ENCODE peak calls at places on chromosome 1, in six cellular contexts. W is A549, S is HCT116, P is H1, B is HepG2, G is GM12878. T is an unnamed sample.

GRCh38 chr1:220784751-220785150 is 2.0 kb upstream of the MTARC1 start:
- DNase-seq in W (no peak), S (no peak), P (no peak), B (no peak), G (no peak), T (no peak)

GRCh38 chr1:180181048-180181447 is 26.4 kb downstream of the QSOX1 start:
- DNase-seq in W (no peak), S (no peak), P (no peak), B (no peak), G (no peak), T (no peak)

GRCh38 chr1:201088395-201088794 is 23.8 kb downstream of the CACNA1S start:
- DNase-seq in W (no peak), S (no peak), P (no peak), B (no peak), G (no peak), T (no peak)

GRCh38 chr1:56758135-56758534 is 61.1 kb downstream of the FYB2 start:
- DNase-seq in W (no peak), S (peak), P (peak), B (peak), G (no peak), T (no peak)

GRCh38 chr1:192609110-192610079 is 26.6 kb upstream of the RGS13 start:
- DNase-seq in W (no peak), S (no peak), P (no peak), B (no peak), G (peak), T (no peak)

GRCh38 chr1:219555802-219556201 is 57.1 kb downstream of the ZC3H11B start:
- DNase-seq in W (peak), S (no peak), P (no peak), B (no peak), G (no peak), T (peak)

GRCh38 chr1:206472454-206472853 is 2.2 kb downstream of the IKBKE start:
- DNase-seq in W (no peak), S (no peak), P (no peak), B (peak), G (no peak), T (peak)

GRCh38 chr1:2906105-2906504 is 104.6 kb upstream of the TTC34 start:
- DNase-seq in W (no peak), S (no peak), P (no peak), B (no peak), G (no peak), T (no peak)

GRCh38 chr1:62325696-62326095 is 6.5 kb upstream of the KANK4 start:
- DNase-seq in W (no peak), S (no peak), P (no peak), B (peak), G (no peak), T (no peak)

GRCh38 chr1:37461698-37462436 is 12.5 kb upstream of the ZC3H12A start:
- DNase-seq in W (no peak), S (no peak), P (no peak), B (peak), G (no peak), T (no peak)

GRCh38 chr1:66954208-66954607 is 29.4 kb downstream of the MIER1 start:
- DNase-seq in W (no peak), S (no peak), P (no peak), B (no peak), G (no peak), T (no peak)

GRCh38 chr1:150887018-150887417 is at the start of gene CTXND2:
- DNase-seq in W (no peak), S (no peak), P (no peak), B (no peak), G (no peak), T (peak)

GRCh38 chr1:51445346-51446090 is 73.5 kb downstream of the EPS15 start:
- DNase-seq in W (no peak), S (no peak), P (no peak), B (no peak), G (no peak), T (peak)

GRCh38 chr1:156428772-156429288 is 59.8 kb downstream of the RHBG start:
- DNase-seq in W (no peak), S (no peak), P (no peak), B (no peak), G (no peak), T (no peak)

GRCh38 chr1:23566304-23566703 is 7.0 kb upstream of the ID3 start:
- DNase-seq in W (no peak), S (no peak), P (no peak), B (no peak), G (no peak), T (no peak)

GRCh38 chr1:111669268-111669667 is 49.7 kb downstream of the RAP1A start:
- DNase-seq in W (no peak), S (no peak), P (no peak), B (no peak), G (no peak), T (peak)

GRCh38 chr1:226133504-226134123 is 52.9 kb downstream of the ACBD3 start:
- DNase-seq in W (no peak), S (no peak), P (no peak), B (no peak), G (no peak), T (no peak)

GRCh38 chr1:1630191-1630964 is 1.6 kb upstream of the MMP23B start:
- DNase-seq in W (no peak), S (no peak), P (peak), B (no peak), G (peak), T (no peak)

GRCh38 chr1:246270236-246270635 is 236.8 kb downstream of the SMYD3 start:
- DNase-seq in W (no peak), S (no peak), P (no peak), B (no peak), G (no peak), T (no peak)

GRCh38 chr1:199821029-199821779 is 206.3 kb upstream of the NR5A2 start:
- DNase-seq in W (no peak), S (no peak), P (no peak), B (no peak), G (no peak), T (no peak)

GRCh38 chr1:51192213-51192843 is 43.7 kb upstream of the RNF11 start:
- DNase-seq in W (peak), S (peak), P (peak), B (peak), G (no peak), T (peak)

GRCh38 chr1:161676958-161677689 is 14.2 kb downstream of the FCGR2B start:
- DNase-seq in W (no peak), S (no peak), P (no peak), B (peak), G (no peak), T (no peak)

GRCh38 chr1:58898739-58899580 is 115.1 kb upstream of the JUN start:
- DNase-seq in W (no peak), S (no peak), P (no peak), B (peak), G (no peak), T (peak)

GRCh38 chr1:6166221-6166620 is 13.9 kb downstream of the CHD5 start:
- DNase-seq in W (no peak), S (no peak), P (no peak), B (no peak), G (no peak), T (no peak)

GRCh38 chr1:197222025-197222685 is 45.9 kb upstream of the CRB1 start:
- DNase-seq in W (no peak), S (no peak), P (no peak), B (no peak), G (no peak), T (no peak)

GRCh38 chr1:14255231-14255630 is 343.3 kb upstream of the KAZN start:
- DNase-seq in W (no peak), S (no peak), P (no peak), B (no peak), G (no peak), T (no peak)

GRCh38 chr1:205247130-205247921 is 19.6 kb downstream of the TMCC2 start:
- DNase-seq in W (no peak), S (no peak), P (no peak), B (no peak), G (no peak), T (peak)

GRCh38 chr1:201114245-201115131 is 2.3 kb upstream of the CACNA1S start:
- DNase-seq in W (peak), S (peak), P (peak), B (peak), G (peak), T (peak)

GRCh38 chr1:78664763-78665162 is 15.1 kb downstream of the IFI44 start:
- DNase-seq in W (no peak), S (no peak), P (no peak), B (no peak), G (no peak), T (peak)

DNA sequence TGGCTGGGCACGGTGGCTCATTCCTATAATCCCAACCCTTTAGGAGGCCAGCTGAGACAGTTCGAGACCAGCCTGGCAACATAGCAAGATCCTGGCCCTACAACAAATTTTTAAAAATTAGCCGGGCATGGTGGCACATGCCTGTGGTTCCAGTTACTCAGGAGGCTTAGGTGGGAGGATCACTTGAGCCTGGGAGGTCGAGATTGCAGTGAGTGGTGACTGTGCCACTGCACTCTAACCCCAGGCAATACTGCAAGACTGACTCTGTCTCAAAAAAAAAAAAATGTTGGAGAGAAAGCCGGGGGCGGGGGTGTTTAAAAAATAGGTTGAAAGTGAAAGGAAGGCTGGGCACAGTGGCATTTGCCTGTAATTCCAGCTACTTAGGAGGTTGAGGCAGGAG is 16.5 kb downstream of the CLDN19 start:
- DNase-seq in W (no peak), S (no peak), P (no peak), B (no peak), G (no peak), T (no peak)
- TF ChIP-seq CEBPB in W (no peak), S (no peak), P (no peak), B (no peak), G (no peak), T (no peak)

DNA sequence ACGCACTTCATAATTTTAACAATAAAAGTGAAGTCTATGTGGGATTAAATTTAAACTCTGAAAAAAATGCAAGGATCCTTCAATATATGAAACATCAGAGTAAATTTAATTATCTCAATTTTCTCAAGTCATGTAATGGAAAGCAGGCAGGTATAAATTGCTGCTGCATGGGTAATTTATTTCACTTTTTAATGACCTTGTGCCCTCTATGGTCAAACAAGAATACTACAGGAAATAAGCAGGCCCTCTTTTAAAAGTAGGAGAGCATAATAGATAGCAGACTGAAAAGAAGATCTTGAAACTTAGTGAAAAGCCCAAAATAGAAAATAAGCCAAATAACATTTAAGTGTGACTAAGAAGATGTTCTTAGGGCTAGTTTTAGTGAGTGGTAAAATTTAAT is 22.9 kb downstream of the BCAS2 start:
- DNase-seq in W (peak), S (peak), P (no peak), B (peak), G (no peak), T (no peak)
- TF ChIP-seq CEBPB in W (no peak), S (no peak), P (no peak), B (no peak), G (no peak), T (no peak)

DNA sequence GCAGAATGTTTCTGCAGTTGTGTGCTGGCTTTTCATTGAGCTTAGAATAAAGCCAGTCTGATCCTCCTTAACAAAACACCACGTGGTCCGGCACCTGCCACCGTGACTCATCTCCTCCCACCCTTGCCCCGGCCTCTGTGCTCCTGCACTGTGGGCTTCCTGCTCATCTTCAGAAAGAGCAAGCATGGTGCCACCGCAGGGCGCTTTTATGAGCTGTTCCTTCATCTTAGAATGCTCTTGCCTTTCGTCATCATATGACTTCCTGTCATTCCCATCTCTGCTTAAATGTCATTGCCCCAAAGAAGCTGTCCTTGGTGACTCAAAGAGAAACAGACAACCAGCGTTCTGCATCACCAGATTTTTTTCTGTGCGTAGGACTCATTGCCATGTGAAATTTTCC is 117.8 kb downstream of the HHAT start:
- DNase-seq in W (no peak), S (no peak), P (no peak), B (no peak), G (no peak), T (peak)
- TF ChIP-seq CEBPB in W (no peak), S (no peak), P (no peak), B (no peak), G (no peak), T (no peak)

GRCh38 chr1:55535724-55536262 is 320.6 kb upstream of the USP24 start:
- DNase-seq in W (no peak), S (no peak), P (no peak), B (no peak), G (no peak), T (no peak)

GRCh38 chr1:55531644-55532043 is 316.5 kb upstream of the USP24 start:
- DNase-seq in W (no peak), S (no peak), P (no peak), B (no peak), G (no peak), T (no peak)

GRCh38 chr1:55536466-55536865 is 321.3 kb upstream of the USP24 start:
- DNase-seq in W (no peak), S (no peak), P (no peak), B (no peak), G (no peak), T (no peak)

GRCh38 chr1:55530749-55531478 is 315.8 kb upstream of the USP24 start:
- DNase-seq in W (no peak), S (no peak), P (no peak), B (peak), G (no peak), T (no peak)

GRCh38 chr1:55534565-55535091 is 319.5 kb upstream of the USP24 start:
- DNase-seq in W (no peak), S (no peak), P (no peak), B (peak), G (no peak), T (no peak)
- TF ChIP-seq CEBPB in W (no peak), S (no peak), P (no peak), B (peak), G (no peak), T (no peak)

GRCh38 chr1:31620631-31621497 is 3.4 kb downstream of the HCRTR1 start:
- DNase-seq in W (no peak), S (no peak), P (no peak), B (no peak), G (no peak), T (no peak)
- TF ChIP-seq CEBPB in W (no peak), S (no peak), P (no peak), B (no peak), G (no peak), T (no peak)